ENCODE peak calls at places on chromosomes 1 and 21, in seven cellular contexts. One of them, this sample, is unnamed.
A peak's percentile ranks its signal among the peaks of the same experiment; 100 is the strongest.

GRCh38 chr1:70948618-70949017 is 99.0 kb downstream of the PTGER3 start:
- DNase-seq in osteocyte: no peak
- DNase-seq in stomach: no peak
- DNase-seq in GM06990: no peak
- DNase-seq in Caco-2: no peak
- DNase-seq in glutamatergic neuron: no peak
- DNase-seq in cardiac fibroblast: no peak
- DNase-seq in this sample: no peak

GRCh38 chr21:42571391-42572150 is 57.9 kb downstream of the SLC37A1 start:
- DNase-seq in stomach: no peak
- DNase-seq in osteocyte: no peak
- DNase-seq in glutamatergic neuron: peak; percentile 2
- DNase-seq in cardiac fibroblast: no peak
- DNase-seq in Caco-2: peak; percentile 16
- DNase-seq in GM06990: no peak
- DNase-seq in this sample: no peak

GRCh38 chr1:32014199-32014936 is 700 bp downstream of the KHDRBS1 start:
- DNase-seq in osteocyte: peak; percentile 84
- DNase-seq in cardiac fibroblast: peak; percentile 60
- DNase-seq in glutamatergic neuron: peak; percentile 56
- DNase-seq in Caco-2: peak; percentile 36
- DNase-seq in GM06990: peak; percentile 52
- DNase-seq in stomach: peak; percentile 54
- DNase-seq in this sample: peak; percentile 24

GRCh38 chr1:20405893-20406604 is 80.0 kb downstream of the CAMK2N1 start:
- DNase-seq in GM06990: no peak
- DNase-seq in cardiac fibroblast: peak; percentile 87
- DNase-seq in glutamatergic neuron: no peak
- DNase-seq in stomach: no peak
- DNase-seq in osteocyte: peak; percentile 60
- DNase-seq in Caco-2: no peak
- DNase-seq in this sample: no peak

GRCh38 chr1:99784143-99784542 is 17.7 kb upstream of the FRRS1 start:
- DNase-seq in stomach: no peak
- DNase-seq in osteocyte: no peak
- DNase-seq in Caco-2: no peak
- DNase-seq in glutamatergic neuron: no peak
- DNase-seq in cardiac fibroblast: no peak
- DNase-seq in GM06990: no peak
- DNase-seq in this sample: no peak

GRCh38 chr21:34807146-34807880 is 138.5 kb downstream of the CLIC6 start:
- DNase-seq in osteocyte: no peak
- DNase-seq in cardiac fibroblast: peak; percentile 91
- DNase-seq in Caco-2: no peak
- DNase-seq in glutamatergic neuron: no peak
- DNase-seq in stomach: no peak
- DNase-seq in GM06990: peak; percentile 40
- DNase-seq in this sample: no peak

GRCh38 chr1:160671603-160672002 is 24.8 kb upstream of the SLAMF1 start:
- DNase-seq in Caco-2: no peak
- DNase-seq in stomach: no peak
- DNase-seq in osteocyte: no peak
- DNase-seq in GM06990: no peak
- DNase-seq in glutamatergic neuron: no peak
- DNase-seq in cardiac fibroblast: no peak
- DNase-seq in this sample: no peak

GRCh38 chr21:44763451-44764318 is 37.9 kb downstream of the UBE2G2 start:
- DNase-seq in osteocyte: peak; percentile 73
- DNase-seq in cardiac fibroblast: no peak
- DNase-seq in glutamatergic neuron: no peak
- DNase-seq in Caco-2: no peak
- DNase-seq in stomach: no peak
- DNase-seq in GM06990: no peak
- DNase-seq in this sample: no peak

DNA sequence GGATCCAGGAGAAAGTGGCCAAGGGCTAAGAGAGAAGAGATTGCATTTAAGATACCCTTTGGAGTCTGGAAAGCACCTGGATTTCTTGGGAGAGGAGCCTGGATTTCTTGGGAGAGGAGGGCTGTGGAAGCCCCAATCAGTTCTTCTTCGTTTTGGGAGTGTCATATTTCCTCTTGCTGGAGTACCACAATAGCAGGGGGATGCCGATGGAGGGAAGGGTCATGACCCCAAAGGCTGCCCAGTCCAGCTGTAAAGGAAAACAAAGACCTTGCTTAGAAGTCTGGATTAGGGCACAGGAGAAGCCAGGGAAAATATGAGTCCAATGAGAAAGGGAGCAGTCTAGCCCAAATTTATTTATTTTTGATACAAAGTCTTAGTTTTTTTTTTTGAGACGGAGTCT is 11.3 kb downstream of the SSR2 start:
- DNase-seq in osteocyte: no peak
- DNase-seq in stomach: no peak
- DNase-seq in cardiac fibroblast: no peak
- DNase-seq in glutamatergic neuron: no peak
- DNase-seq in Caco-2: no peak
- DNase-seq in GM06990: no peak
- DNase-seq in this sample: no peak
- TF ChIP-seq CTCF in osteocyte: no peak
- TF ChIP-seq CTCF in stomach: no peak
- TF ChIP-seq CTCF in cardiac fibroblast: no peak
- TF ChIP-seq CTCF in glutamatergic neuron: no peak
- TF ChIP-seq CTCF in Caco-2: no peak
- TF ChIP-seq CTCF in GM06990: no peak
- TF ChIP-seq CTCF in this sample: no peak

GRCh38 chr1:61641578-61642336 is 83.2 kb downstream of the TM2D1 start:
- DNase-seq in osteocyte: no peak
- DNase-seq in stomach: peak; percentile 76
- DNase-seq in Caco-2: peak; percentile 31
- DNase-seq in GM06990: peak; percentile 33
- DNase-seq in cardiac fibroblast: peak; percentile 87
- DNase-seq in glutamatergic neuron: peak; percentile 82
- DNase-seq in this sample: peak; percentile 25
- TF ChIP-seq CTCF in osteocyte: peak; percentile 85
- TF ChIP-seq CTCF in stomach: peak; percentile 64
- TF ChIP-seq CTCF in Caco-2: peak; percentile 35
- TF ChIP-seq CTCF in GM06990: peak; percentile 95
- TF ChIP-seq CTCF in cardiac fibroblast: peak; percentile 93
- TF ChIP-seq CTCF in glutamatergic neuron: peak; percentile 58
- TF ChIP-seq CTCF in this sample: peak; percentile 71

DNA sequence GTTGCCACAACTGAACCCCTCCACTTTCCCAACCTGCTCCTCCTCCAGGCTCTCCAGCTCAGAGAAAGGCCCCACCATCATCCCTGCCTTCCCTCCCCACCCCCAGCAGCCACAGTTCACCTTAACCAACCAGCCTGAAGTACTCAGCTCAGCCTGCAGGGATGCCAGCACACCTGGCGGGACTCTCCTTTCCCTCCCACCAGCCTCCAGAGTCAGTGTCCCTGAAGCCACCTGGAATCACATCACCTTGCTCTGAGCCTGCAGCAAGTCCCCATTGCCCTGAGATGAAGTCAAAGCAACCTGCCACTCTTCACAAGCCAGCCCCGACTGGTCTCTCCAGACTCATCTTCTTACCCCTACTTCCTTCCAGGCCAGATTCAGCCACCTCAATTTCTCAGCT is 26.2 kb upstream of the ZC3H12A start:
- DNase-seq in glutamatergic neuron: no peak
- DNase-seq in stomach: no peak
- DNase-seq in Caco-2: no peak
- DNase-seq in osteocyte: no peak
- DNase-seq in GM06990: no peak
- DNase-seq in cardiac fibroblast: no peak
- DNase-seq in this sample: no peak
- TF ChIP-seq CTCF in glutamatergic neuron: no peak
- TF ChIP-seq CTCF in stomach: no peak
- TF ChIP-seq CTCF in Caco-2: no peak
- TF ChIP-seq CTCF in osteocyte: no peak
- TF ChIP-seq CTCF in GM06990: no peak
- TF ChIP-seq CTCF in cardiac fibroblast: peak; percentile 6
- TF ChIP-seq CTCF in this sample: no peak

DNA sequence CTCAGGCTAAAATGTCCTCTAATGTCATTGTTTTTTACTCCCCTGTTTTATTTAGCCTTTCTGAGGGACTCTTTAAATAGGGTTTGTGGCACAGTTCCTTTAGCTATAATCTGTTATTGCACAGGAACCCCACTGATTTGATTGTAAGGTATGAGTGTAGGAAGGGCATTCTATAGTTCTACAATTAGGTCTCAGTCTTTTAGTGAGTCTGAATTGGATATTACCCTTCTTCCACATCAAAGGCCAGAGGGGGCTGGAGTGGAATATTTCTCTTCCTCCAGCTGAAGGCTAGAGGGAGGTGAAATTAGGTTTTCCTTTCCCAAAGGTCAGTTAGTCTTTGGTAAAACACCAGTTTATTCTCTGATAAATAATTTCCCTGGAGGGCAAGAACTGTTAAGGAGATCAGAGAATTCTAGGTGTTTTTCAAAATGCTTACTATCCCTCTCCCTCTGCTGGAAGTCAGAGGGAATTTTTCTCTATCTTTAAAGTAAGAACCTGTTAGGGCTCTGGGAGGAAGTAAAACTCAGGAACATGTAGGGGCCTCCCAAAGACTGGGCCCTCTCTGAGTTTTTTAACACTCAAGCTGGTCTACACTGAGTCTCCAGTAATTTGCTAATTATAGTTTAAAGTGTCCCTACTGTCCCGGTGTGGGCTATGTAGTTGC is 176.3 kb upstream of the ZNHIT6 start:
- DNase-seq in glutamatergic neuron: no peak
- DNase-seq in osteocyte: no peak
- DNase-seq in stomach: no peak
- DNase-seq in cardiac fibroblast: peak; percentile 50
- DNase-seq in Caco-2: no peak
- DNase-seq in GM06990: no peak
- DNase-seq in this sample: no peak
- TF ChIP-seq CTCF in glutamatergic neuron: peak; percentile 69
- TF ChIP-seq CTCF in osteocyte: peak; percentile 71
- TF ChIP-seq CTCF in stomach: peak; percentile 44
- TF ChIP-seq CTCF in cardiac fibroblast: peak; percentile 69
- TF ChIP-seq CTCF in Caco-2: no peak
- TF ChIP-seq CTCF in GM06990: peak; percentile 16
- TF ChIP-seq CTCF in this sample: peak; percentile 65

GRCh38 chr1:26177182-26177684 is at the start of gene CNKSR1:
- DNase-seq in stomach: peak; percentile 87
- DNase-seq in GM06990: no peak
- DNase-seq in osteocyte: no peak
- DNase-seq in glutamatergic neuron: no peak
- DNase-seq in cardiac fibroblast: no peak
- DNase-seq in Caco-2: peak; percentile 82
- DNase-seq in this sample: peak; percentile 72
- TF ChIP-seq CTCF in stomach: no peak
- TF ChIP-seq CTCF in GM06990: no peak
- TF ChIP-seq CTCF in osteocyte: no peak
- TF ChIP-seq CTCF in glutamatergic neuron: no peak
- TF ChIP-seq CTCF in cardiac fibroblast: no peak
- TF ChIP-seq CTCF in Caco-2: peak; percentile 16
- TF ChIP-seq CTCF in this sample: peak; percentile 51

This sample was measured in progenitor cell of endocrine pancreas.